ENCODE peak calls at places on chromosomes 5 and 9, in four cellular contexts. W, A, I and R are unnamed samples.

GRCh38 chr9:108994695-108995094 is 18.6 kb downstream of the CTNNAL1 start:
- DNase-seq in I (no peak), A (no peak), W (peak; percentile 46), R (peak; percentile 20)

GRCh38 chr9:115261656-115262081 is 143.7 kb upstream of the TNC start:
- DNase-seq in I (peak; percentile 85), W (peak; percentile 75), A (no peak), R (no peak)

GRCh38 chr5:191036-191948 is at the start of gene LRRC14B:
- DNase-seq in A (peak; percentile 32), W (no peak), I (no peak), R (peak; percentile 55)

GRCh38 chr5:33448118-33448517 is 7.4 kb downstream of the TARS1 start:
- DNase-seq in A (no peak), I (no peak), W (no peak), R (no peak)

GRCh38 chr5:133754575-133755169 is 142.3 kb upstream of the FSTL4 start:
- DNase-seq in W (peak; percentile 35), I (no peak), A (peak; percentile 42), R (peak; percentile 47)

GRCh38 chr5:64835266-64835665 is 66.5 kb downstream of the CWC27 start:
- DNase-seq in I (no peak), A (no peak), W (no peak), R (no peak)

GRCh38 chr5:78065663-78066062 is 228.8 kb downstream of the AP3B1 start:
- DNase-seq in A (peak; percentile 7), W (peak; percentile 1), I (no peak), R (no peak)

GRCh38 chr9:126915281-126915816 is 767 bp downstream of the RALGPS1 start:
- DNase-seq in A (peak; percentile 78), I (peak; percentile 93), W (no peak), R (no peak)

GRCh38 chr9:35749515-35750255 is 598 bp downstream of the RGP1 start:
- DNase-seq in A (peak; percentile 59), W (no peak), I (no peak), R (peak; percentile 50)

GRCh38 chr9:94656190-94656589 is 16.9 kb upstream of the FBP1 start:
- DNase-seq in W (no peak), A (peak; percentile 81), I (no peak), R (peak; percentile 69)

GRCh38 chr9:120971938-120972337 is 45.3 kb upstream of the TRAF1 start:
- DNase-seq in A (no peak), I (no peak), W (no peak), R (no peak)

GRCh38 chr5:161900981-161901380 is 53.1 kb downstream of the GABRA1 start:
- DNase-seq in W (no peak), A (no peak), I (no peak), R (no peak)

GRCh38 chr5:123036391-123037103 is at the start of gene PPIC:
- DNase-seq in W (peak; percentile 77), I (peak; percentile 93), A (peak; percentile 42), R (peak; percentile 54)

GRCh38 chr5:38466444-38467189 is 89.8 kb downstream of the LIFR start:
- DNase-seq in A (no peak), I (peak; percentile 71), W (peak; percentile 95), R (no peak)

GRCh38 chr5:61450880-61451279 is 118.8 kb downstream of the ZSWIM6 start:
- DNase-seq in A (no peak), I (peak; percentile 23), W (peak; percentile 78), R (no peak)

GRCh38 chr9:123282343-123283047 is 14.1 kb upstream of the STRBP start:
- DNase-seq in I (peak; percentile 54), W (peak; percentile 4), A (no peak), R (no peak)

GRCh38 chr9:110047955-110048472 is 159.9 kb downstream of the C9orf152 start:
- DNase-seq in I (no peak), W (no peak), A (no peak), R (peak; percentile 45)

GRCh38 chr5:36035696-36036095 is 31.0 kb downstream of the UGT3A2 start:
- DNase-seq in A (no peak), W (no peak), I (no peak), R (no peak)

GRCh38 chr9:99180199-99180598 is 41.5 kb downstream of the ALG2 start:
- DNase-seq in W (no peak), I (no peak), A (no peak), R (peak; percentile 65)

GRCh38 chr5:141199359-141200235 is at the start of gene PCDHB11:
- DNase-seq in A (no peak), I (peak; percentile 27), W (no peak), R (no peak)

GRCh38 chr5:34685485-34686197 is 29.5 kb downstream of the RAI14 start:
- DNase-seq in A (no peak), I (no peak), W (peak; percentile 83), R (no peak)

GRCh38 chr5:93892481-93892880 is 151.1 kb upstream of the POU5F2 start:
- DNase-seq in I (no peak), W (no peak), A (no peak), R (no peak)

GRCh38 chr9:6433405-6433804 is 20.4 kb downstream of the UHRF2 start:
- DNase-seq in W (peak; percentile 74), I (no peak), A (no peak), R (no peak)

GRCh38 chr5:150486402-150487198 is 21.3 kb upstream of the NDST1 start:
- DNase-seq in A (peak; percentile 85), W (peak; percentile 35), I (peak; percentile 87), R (peak; percentile 60)

GRCh38 chr9:14079440-14079839 is 234.5 kb downstream of the NFIB start:
- DNase-seq in I (no peak), A (no peak), W (no peak), R (no peak)

GRCh38 chr9:86720893-86721698 is 226.2 kb downstream of the GAS1 start:
- DNase-seq in I (peak; percentile 34), A (no peak), W (peak; percentile 86), R (no peak)

GRCh38 chr9:69379250-69379982 is 54.4 kb downstream of the ENTREP1 start:
- DNase-seq in I (peak; percentile 65), W (peak; percentile 74), A (no peak), R (no peak)

GRCh38 chr9:92504881-92505280 is 22.6 kb upstream of the ASPN start:
- DNase-seq in A (no peak), I (no peak), W (peak; percentile 38), R (no peak)

GRCh38 chr5:127101533-127101932 is 28.2 kb upstream of the C5orf63 start:
- DNase-seq in I (no peak), W (no peak), A (no peak), R (no peak)

GRCh38 chr5:125209650-125210049 is 463.2 kb upstream of the ZNF608 start:
- DNase-seq in A (no peak), W (peak; percentile 70), I (no peak), R (no peak)

GRCh38 chr5:44774279-44774880 is 34.4 kb upstream of the MRPS30 start:
- DNase-seq in W (peak; percentile 81), I (peak; percentile 41), A (peak; percentile 21), R (peak; percentile 18)

GRCh38 chr9:97853844-97854695 is 1.0 kb downstream of the FOXE1 start:
- DNase-seq in A (peak; percentile 81), W (peak; percentile 37), I (peak; percentile 45), R (no peak)
- TF ChIP-seq CTCF in A (peak; percentile 39), W (no peak), I (peak; percentile 86), R (peak; percentile 21)

GRCh38 chr5:135020111-135020895 is 13.7 kb downstream of the PITX1 start:
- DNase-seq in W (no peak), I (no peak), A (no peak), R (no peak)

GRCh38 chr5:135016926-135017325 is 17.1 kb downstream of the PITX1 start:
- DNase-seq in W (no peak), A (no peak), I (no peak), R (no peak)

GRCh38 chr5:135015942-135016341 is 18.1 kb downstream of the PITX1 start:
- DNase-seq in W (no peak), A (no peak), I (no peak), R (no peak)

GRCh38 chr5:135018457-135018856 is 15.6 kb downstream of the PITX1 start:
- DNase-seq in W (no peak), A (no peak), I (no peak), R (no peak)

DNA sequence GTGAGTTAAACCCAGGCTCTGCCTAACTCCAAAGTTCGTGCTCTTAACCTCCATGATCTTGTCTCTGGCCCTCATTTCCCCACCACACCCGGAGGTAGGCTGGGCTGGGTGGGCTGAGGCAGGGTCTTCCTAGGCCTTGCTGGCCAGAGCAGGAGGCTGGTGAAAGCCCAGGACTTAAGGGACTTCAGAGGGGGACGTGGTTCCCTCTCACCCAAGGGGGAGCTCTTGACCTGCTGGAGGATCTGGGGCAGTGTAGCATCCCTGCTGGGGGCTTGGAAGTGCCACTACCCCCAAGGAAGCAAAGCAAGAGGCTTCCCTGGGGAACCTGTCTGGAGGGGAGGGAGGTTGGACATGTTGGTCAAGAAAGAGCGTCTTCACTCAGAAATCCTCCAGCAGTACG is 14.7 kb downstream of the PITX1 start:
- DNase-seq in W (no peak), I (no peak), A (no peak), R (no peak)
- TF ChIP-seq CTCF in W (no peak), I (no peak), A (no peak), R (peak; percentile 32)

GRCh38 chr5:146446861-146447733 is at the start of gene TCERG1:
- DNase-seq in I (peak; percentile 99), A (peak; percentile 97), W (peak; percentile 100), R (peak; percentile 91)
- TF ChIP-seq CTCF in I (peak; percentile 96), A (peak; percentile 84), W (peak; percentile 66), R (peak; percentile 70)

DNA sequence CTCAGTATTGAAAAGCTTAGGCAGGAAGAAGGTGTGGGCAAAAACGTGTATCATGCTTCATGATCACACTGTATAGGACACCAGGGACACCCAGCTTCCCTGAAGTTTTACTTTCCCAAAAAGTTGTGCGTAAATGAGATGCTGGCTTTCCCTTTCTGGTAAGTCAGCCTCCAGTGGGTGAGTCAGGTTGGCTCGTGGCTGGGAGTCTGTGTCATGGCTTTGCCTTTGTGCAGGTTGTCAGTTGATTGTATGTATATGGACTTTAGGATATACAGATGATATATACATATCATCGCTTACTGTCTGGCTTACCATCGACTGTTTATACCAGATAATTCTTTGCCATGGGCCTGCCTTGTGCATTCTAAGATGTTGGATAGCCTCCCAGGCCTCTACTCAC is 34.2 kb downstream of the ADRB2 start:
- DNase-seq in I (no peak), A (no peak), W (no peak), R (no peak)
- TF ChIP-seq CTCF in I (no peak), A (no peak), W (no peak), R (no peak)

DNA sequence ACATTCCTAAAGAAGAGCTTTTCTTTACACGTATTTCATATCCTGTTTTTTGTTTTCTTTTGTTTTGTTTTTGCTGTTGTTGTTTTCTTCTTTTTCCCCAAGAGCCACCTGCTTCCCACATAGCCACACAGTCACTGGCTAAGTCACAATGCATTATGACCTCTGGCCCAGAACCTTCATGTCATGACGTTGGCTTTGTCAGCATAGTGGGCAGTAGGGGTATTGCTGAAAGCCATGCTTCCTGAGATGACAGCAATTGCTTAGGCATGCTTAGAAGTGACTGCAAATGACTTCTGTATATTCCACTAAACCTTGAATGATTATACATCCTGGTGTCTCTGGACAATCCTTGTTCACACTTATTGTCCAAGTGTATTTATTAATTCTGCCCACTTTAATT is 375.8 kb downstream of the TAF11L14 start:
- DNase-seq in A (no peak), I (no peak), W (no peak), R (no peak)
- TF ChIP-seq CTCF in A (no peak), I (no peak), W (no peak), R (no peak)

DNA sequence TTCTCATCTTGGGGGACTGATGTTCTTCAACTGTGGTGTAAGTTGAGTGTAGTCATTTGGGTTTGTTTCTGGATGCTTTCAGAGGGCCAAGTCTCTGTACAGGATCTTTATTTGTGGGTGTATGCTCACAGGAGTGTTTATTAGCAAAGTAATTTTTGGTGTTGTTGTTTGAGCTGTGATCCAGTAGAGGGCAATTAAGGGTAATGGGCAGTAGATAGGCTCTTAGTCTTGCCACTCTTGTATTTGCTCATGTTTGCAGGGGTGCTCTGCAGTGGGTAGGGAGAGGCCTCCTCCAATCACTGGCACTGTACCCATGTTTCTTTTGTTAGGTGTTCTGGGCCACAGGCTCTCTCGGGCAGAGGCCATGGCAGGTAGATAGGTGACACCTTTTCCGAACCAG is 45.9 kb upstream of the ITGA2 start:
- DNase-seq in I (no peak), A (no peak), W (peak; percentile 28), R (no peak)
- TF ChIP-seq CTCF in I (no peak), A (no peak), W (peak; percentile 36), R (no peak)